ENCODE peak calls at places on chromosome 7, in eight cellular contexts. Y is lung; I is CD4-positive, CD25-positive, alpha-beta regulatory T cell; U is heart right ventricle; A is left ventricle myocardium inferior; D is ovary; M is IMR-90; R is aorta. S is an unnamed sample. For H3K4me1, the result is how much of the 10 kb centered on the place peaks cover.

GRCh38 chr7:85829817-85830432 is 643.1 kb upstream of the SEMA3D start:
- DNase-seq in M (peak), R (no peak), D (no peak), A (no peak), Y (no peak), U (no peak), I (no peak), S (no peak)

GRCh38 chr7:94620703-94621118 is 35.2 kb downstream of the SGCE start:
- DNase-seq in I (peak), D (peak), R (peak), Y (peak), M (peak), U (peak), A (peak), S (peak)

GRCh38 chr7:101166603-101166908 is 1.2 kb upstream of the VGF start:
- DNase-seq in R (no peak), U (no peak), Y (no peak), D (no peak), I (no peak), M (no peak), A (no peak), S (no peak)

GRCh38 chr7:17988136-17988535 is 39.5 kb downstream of the PRPS1L1 start:
- DNase-seq in I (no peak), A (no peak), R (no peak), D (no peak), U (no peak), M (no peak), Y (peak), S (no peak)

GRCh38 chr7:139743967-139744767 is 33.6 kb downstream of the HIPK2 start:
- DNase-seq in I (no peak), U (no peak), A (no peak), R (no peak), M (peak), Y (no peak), D (no peak), S (no peak)

GRCh38 chr7:26090927-26091519 is 61.0 kb upstream of the NFE2L3 start:
- DNase-seq in A (no peak), Y (no peak), I (peak), D (no peak), M (peak), U (no peak), R (no peak), S (no peak)

GRCh38 chr7:156240532-156240931 is 400.0 kb upstream of the RNF32 start:
- DNase-seq in R (peak), M (no peak), D (no peak), Y (no peak), A (peak), U (peak), I (no peak), S (no peak)

GRCh38 chr7:100803398-100804161 is 23.7 kb downstream of the EPHB4 start:
- DNase-seq in U (peak), R (peak), I (peak), M (peak), Y (peak), D (peak), A (peak), S (peak)

GRCh38 chr7:16636533-16637173 is 8.9 kb downstream of the ANKMY2 start:
- DNase-seq in I (no peak), U (no peak), M (peak), Y (no peak), D (no peak), A (no peak), R (no peak), S (no peak)

GRCh38 chr7:116601426-116601825 is 70.6 kb upstream of the MET start:
- DNase-seq in Y (no peak), R (no peak), D (no peak), I (peak), M (no peak), U (no peak), A (no peak), S (no peak)

GRCh38 chr7:123994449-123994848 is 38.4 kb downstream of the TMEM229A start:
- DNase-seq in U (no peak), I (no peak), M (no peak), Y (no peak), R (no peak), A (no peak), D (no peak), S (no peak)

GRCh38 chr7:95527776-95528250 is 42.1 kb downstream of the ASB4 start:
- DNase-seq in R (no peak), D (no peak), I (no peak), U (no peak), A (no peak), Y (no peak), M (no peak), S (peak)

GRCh38 chr7:128931965-128932861 is 5.5 kb upstream of the IRF5 start:
- DNase-seq in A (no peak), U (no peak), I (no peak), M (no peak), R (no peak), Y (no peak), D (no peak), S (no peak)

GRCh38 chr7:153398789-153399553 is 639.4 kb downstream of the ACTR3B start:
- DNase-seq in U (no peak), D (no peak), M (no peak), R (no peak), I (no peak), A (no peak), Y (no peak), S (no peak)

GRCh38 chr7:116499168-116500070 is at the start of gene CAV2:
- DNase-seq in Y (peak), U (peak), A (peak), D (peak), M (peak), R (peak), I (no peak), S (peak)

GRCh38 chr7:1016577-1017531 is 27.5 kb upstream of the GPR146 start:
- DNase-seq in D (no peak), U (no peak), R (no peak), Y (no peak), M (no peak), I (no peak), A (no peak), S (peak)

GRCh38 chr7:47418910-47419309 is 163.0 kb downstream of the TNS3 start:
- DNase-seq in A (no peak), M (peak), D (peak), I (no peak), Y (no peak), R (no peak), U (no peak), S (no peak)

GRCh38 chr7:102473271-102473991 is 5.3 kb downstream of the POLR2J start:
- DNase-seq in Y (no peak), D (peak), I (no peak), U (peak), M (no peak), R (peak), A (no peak), S (peak)

GRCh38 chr7:25633420-25633819 is 405.1 kb upstream of the NPVF start:
- DNase-seq in A (no peak), I (no peak), D (no peak), U (no peak), M (no peak), Y (no peak), R (no peak), S (no peak)

DNA sequence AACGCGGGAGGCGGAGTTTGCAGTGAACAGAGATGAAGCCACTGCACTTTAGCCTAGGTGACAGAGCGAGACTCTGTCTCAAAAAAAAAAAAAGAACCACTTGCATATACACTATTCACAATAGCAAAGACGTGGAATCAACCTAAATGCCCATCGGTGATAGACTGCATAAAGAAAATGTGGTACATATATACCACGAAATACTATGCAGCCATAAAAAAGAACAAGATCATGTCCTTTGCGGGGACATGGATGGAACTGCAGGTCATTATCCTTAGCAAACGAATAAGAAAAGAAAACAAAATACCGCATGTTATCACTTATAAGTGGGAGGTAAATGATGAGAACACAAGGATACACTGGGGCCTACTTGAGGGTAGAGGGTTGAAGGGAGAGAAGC is 39.5 kb downstream of the EGFR start:
- DNase-seq in D (no peak), U (no peak), M (no peak), R (no peak), A (no peak), Y (no peak), I (no peak), S (no peak)
- H3K4me1 ChIP-seq in D (under half), U (under half), M (under half), R (under half), A (under half), Y (under half), I (under half), S (under half)

DNA sequence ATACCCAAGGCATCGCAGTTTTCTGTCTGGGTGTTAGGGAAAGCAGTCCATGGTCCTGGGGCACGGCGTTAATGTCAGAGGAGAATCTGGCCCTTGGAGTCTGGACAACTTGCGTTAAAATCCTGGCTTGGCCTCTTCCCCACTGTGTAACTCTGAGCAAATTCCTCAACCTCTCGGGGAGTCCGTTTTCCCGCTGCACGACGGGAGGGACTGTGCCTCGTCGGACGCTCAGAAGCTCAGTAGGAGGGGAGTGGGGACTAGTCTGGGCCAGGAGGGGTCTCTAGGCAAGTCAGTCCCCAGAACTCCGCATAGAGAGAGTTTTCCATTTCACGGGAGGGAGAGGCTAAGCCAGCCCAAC is 6.6 kb upstream of the EVX1 start:
- DNase-seq in I (no peak), D (no peak), U (no peak), M (no peak), Y (no peak), R (no peak), A (no peak), S (no peak)
- H3K4me3 ChIP-seq in I (no peak), D (no peak), U (peak), M (no peak), Y (no peak), R (no peak), A (peak), S (no peak)

GRCh38 chr7:22720791-22721786 is 5.9 kb upstream of the IL6 start:
- DNase-seq in M (no peak), I (no peak), Y (no peak), D (no peak), R (no peak), U (no peak), A (no peak), S (no peak)
- H3K4me1 ChIP-seq in M (under half), I (under half), Y (under half), D (under half), R (under half), U (under half), A (half or more), S (under half)

GRCh38 chr7:2567663-2568238 is 9.0 kb downstream of the IQCE start:
- DNase-seq in R (peak), M (peak), I (no peak), Y (no peak), D (peak), A (peak), U (no peak), S (no peak)
- H3K4me3 ChIP-seq in R (no peak), M (no peak), I (no peak), Y (no peak), D (no peak), A (no peak), U (peak), S (no peak)